ENCODE peak calls at places on chromosomes 6 and 20, in seven cellular contexts. F, V, S, C, A, J and Q are unnamed samples. For H3K4me1, the result is how much of the 10 kb centered on the place peaks cover.

GRCh38 chr6:157614026-157614484 is 209.0 kb upstream of the SNX9 start:
- DNase-seq in S (no peak), A (no peak), J (no peak), C (no peak), V (no peak), F (no peak), Q (no peak)

GRCh38 chr6:150290429-150290828 is 78.4 kb upstream of the IYD start:
- DNase-seq in C (peak), S (no peak), F (no peak), V (no peak), A (no peak), J (no peak), Q (no peak)

GRCh38 chr6:95383878-95384277 is 193.5 kb upstream of the MANEA start:
- DNase-seq in S (no peak), V (no peak), F (no peak), J (no peak), A (no peak), C (no peak), Q (no peak)

GRCh38 chr20:44034451-44034850 is 119.8 kb downstream of the TOX2 start:
- DNase-seq in J (no peak), C (no peak), V (no peak), F (no peak), A (no peak), S (no peak), Q (no peak)

GRCh38 chr6:118784641-118785164 is 109.2 kb upstream of the ASF1A start:
- DNase-seq in A (no peak), C (no peak), S (no peak), J (no peak), F (no peak), V (no peak), Q (no peak)

GRCh38 chr6:14270925-14271791 is 153.6 kb downstream of the CD83 start:
- DNase-seq in A (peak), V (peak), S (peak), J (no peak), F (no peak), C (peak), Q (no peak)

GRCh38 chr20:35306931-35307517 is 14.8 kb upstream of the FAM83C start:
- DNase-seq in F (peak), V (no peak), J (peak), C (peak), A (peak), S (peak), Q (no peak)

GRCh38 chr6:6008648-6009421 is 2.1 kb upstream of the NRN1 start:
- DNase-seq in J (peak), C (peak), A (peak), F (peak), S (peak), V (no peak), Q (no peak)

GRCh38 chr6:47221565-47221964 is 88.1 kb downstream of the TNFRSF21 start:
- DNase-seq in S (no peak), A (peak), F (no peak), V (no peak), C (no peak), J (peak), Q (no peak)

GRCh38 chr6:30886897-30887255 is 2.6 kb downstream of the DDR1 start:
- DNase-seq in A (no peak), J (no peak), C (no peak), V (no peak), F (no peak), S (no peak), Q (no peak)
- H3K4me3 ChIP-seq in A (no peak), J (peak), C (no peak), V (no peak), F (no peak), S (peak), Q (no peak)

GRCh38 chr6:46035242-46035641 is 19.6 kb upstream of the CLIC5 start:
- DNase-seq in C (no peak), S (no peak), F (peak), A (no peak), V (no peak), J (no peak), Q (no peak)
- H3K4me1 ChIP-seq in C (under half), S (under half), F (under half), A (under half), V (under half), J (under half), Q (under half)

DNA sequence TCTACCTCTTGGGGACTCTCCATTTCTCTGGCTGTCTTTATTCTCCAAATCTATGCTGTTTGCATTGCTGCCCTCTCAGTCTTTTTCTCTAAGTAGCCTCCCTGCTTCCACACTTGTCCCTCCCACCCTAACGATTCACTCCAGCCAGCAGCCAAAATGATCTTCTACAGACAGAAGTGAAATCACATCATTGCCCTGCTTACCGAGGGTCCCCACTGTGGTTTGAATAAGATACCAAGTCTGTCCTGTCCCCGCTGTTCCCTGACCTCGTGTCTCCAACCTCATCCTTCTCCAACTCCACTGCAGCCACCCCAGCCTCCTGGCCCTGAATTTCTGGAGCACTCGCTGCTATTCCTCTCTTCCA is 11.5 kb upstream of the OCSTAMP start:
- DNase-seq in V (no peak), S (no peak), J (no peak), A (no peak), C (no peak), F (no peak), Q (no peak)
- H3K4me3 ChIP-seq in V (peak), S (peak), J (peak), A (no peak), C (peak), F (no peak), Q (no peak)

GRCh38 chr20:63367446-63368055 is 6.4 kb upstream of the CHRNA4 start:
- DNase-seq in F (no peak), A (no peak), S (no peak), J (no peak), C (no peak), V (no peak), Q (no peak)

GRCh38 chr20:63363981-63364536 is 2.9 kb upstream of the CHRNA4 start:
- DNase-seq in F (no peak), A (no peak), J (no peak), S (no peak), V (no peak), C (no peak), Q (no peak)

GRCh38 chr20:63364801-63365585 is 3.8 kb upstream of the CHRNA4 start:
- DNase-seq in J (no peak), V (no peak), C (no peak), F (no peak), S (no peak), A (no peak), Q (no peak)

GRCh38 chr20:63366658-63367360 is 5.7 kb upstream of the CHRNA4 start:
- DNase-seq in C (no peak), F (no peak), J (no peak), S (no peak), A (no peak), V (no peak), Q (no peak)

GRCh38 chr20:63365601-63366509 is 4.7 kb upstream of the CHRNA4 start:
- DNase-seq in F (no peak), J (no peak), S (no peak), A (no peak), V (no peak), C (no peak), Q (no peak)
- H3K4me1 ChIP-seq in F (under half), J (under half), S (under half), A (under half), V (under half), C (under half), Q (under half)

DNA sequence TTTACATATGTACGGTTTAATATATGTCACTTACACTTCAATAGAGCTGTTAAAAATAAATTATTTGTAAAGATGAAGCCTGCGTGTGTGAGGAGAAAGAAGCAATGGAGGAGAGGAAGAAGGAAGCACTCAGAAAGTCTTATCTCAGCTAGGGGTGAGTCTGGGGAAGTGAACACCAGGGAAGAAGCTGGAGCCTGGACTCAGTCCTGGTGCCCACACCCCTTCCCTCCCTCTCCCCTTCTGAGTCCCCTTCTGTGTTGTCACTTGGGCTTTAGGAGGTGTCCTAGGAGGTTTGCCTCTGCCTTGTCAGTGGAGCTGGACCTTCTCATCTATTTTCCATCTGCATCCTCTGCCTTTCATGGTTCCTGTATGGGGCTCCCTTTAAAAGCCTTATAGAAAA is 1.9 kb downstream of the SIRPB2 start:
- DNase-seq in S (no peak), C (no peak), V (no peak), F (no peak), J (no peak), A (no peak), Q (no peak)
- H3K4me3 ChIP-seq in S (no peak), C (no peak), V (no peak), F (no peak), J (no peak), A (no peak), Q (no peak)